ENCODE peak calls at places on chromosomes 2 and 18, in eight cellular contexts. One of them, this sample, is unnamed.

GRCh38 chr18:11749305-11749704 is 60.2 kb downstream of the GNAL start:
- DNase-seq in AG09309: no peak
- DNase-seq in GM12865: no peak
- DNase-seq in mucosa of descending colon: no peak
- DNase-seq in thoracic aorta: no peak
- DNase-seq in astrocyte of the spinal cord: no peak
- DNase-seq in sigmoid colon: no peak
- DNase-seq in Panc1: no peak
- DNase-seq in this sample: no peak

GRCh38 chr2:79453918-79454317 is 58.9 kb upstream of the CTNNA2 start:
- DNase-seq in Panc1: no peak
- DNase-seq in AG09309: no peak
- DNase-seq in mucosa of descending colon: no peak
- DNase-seq in sigmoid colon: no peak
- DNase-seq in astrocyte of the spinal cord: no peak
- DNase-seq in thoracic aorta: no peak
- DNase-seq in GM12865: no peak
- DNase-seq in this sample: peak; percentile 9

GRCh38 chr2:42513252-42513918 is 19.6 kb upstream of the KCNG3 start:
- DNase-seq in thoracic aorta: no peak
- DNase-seq in AG09309: peak; percentile 18
- DNase-seq in astrocyte of the spinal cord: peak; percentile 33
- DNase-seq in sigmoid colon: no peak
- DNase-seq in GM12865: peak; percentile 56
- DNase-seq in mucosa of descending colon: peak; percentile 80
- DNase-seq in Panc1: no peak
- DNase-seq in this sample: peak; percentile 16

GRCh38 chr2:196169521-196169920 is 1.9 kb downstream of the STK17B start:
- DNase-seq in thoracic aorta: no peak
- DNase-seq in sigmoid colon: no peak
- DNase-seq in astrocyte of the spinal cord: peak; percentile 47
- DNase-seq in mucosa of descending colon: no peak
- DNase-seq in Panc1: no peak
- DNase-seq in GM12865: no peak
- DNase-seq in AG09309: no peak
- DNase-seq in this sample: no peak

GRCh38 chr2:42102606-42103450 is 55.0 kb downstream of the PKDCC start:
- DNase-seq in thoracic aorta: no peak
- DNase-seq in astrocyte of the spinal cord: peak; percentile 80
- DNase-seq in sigmoid colon: peak; percentile 81
- DNase-seq in AG09309: no peak
- DNase-seq in GM12865: peak; percentile 71
- DNase-seq in Panc1: no peak
- DNase-seq in mucosa of descending colon: peak; percentile 49
- DNase-seq in this sample: no peak

GRCh38 chr2:96154506-96155380 is 9.5 kb upstream of the DUSP2 start:
- DNase-seq in astrocyte of the spinal cord: no peak
- DNase-seq in thoracic aorta: no peak
- DNase-seq in Panc1: no peak
- DNase-seq in sigmoid colon: peak; percentile 50
- DNase-seq in AG09309: no peak
- DNase-seq in GM12865: no peak
- DNase-seq in mucosa of descending colon: no peak
- DNase-seq in this sample: no peak

GRCh38 chr2:14524041-14524802 is 108.3 kb upstream of the LRATD1 start:
- DNase-seq in mucosa of descending colon: no peak
- DNase-seq in astrocyte of the spinal cord: peak; percentile 74
- DNase-seq in sigmoid colon: no peak
- DNase-seq in AG09309: peak; percentile 43
- DNase-seq in GM12865: no peak
- DNase-seq in Panc1: no peak
- DNase-seq in thoracic aorta: no peak
- DNase-seq in this sample: peak; percentile 64

GRCh38 chr2:143706297-143706696 is 577.1 kb downstream of the ARHGAP15 start:
- DNase-seq in astrocyte of the spinal cord: no peak
- DNase-seq in GM12865: no peak
- DNase-seq in thoracic aorta: no peak
- DNase-seq in Panc1: no peak
- DNase-seq in sigmoid colon: no peak
- DNase-seq in AG09309: no peak
- DNase-seq in mucosa of descending colon: no peak
- DNase-seq in this sample: no peak

GRCh38 chr2:163592954-163593622 is 142.7 kb downstream of the FIGN start:
- DNase-seq in sigmoid colon: no peak
- DNase-seq in mucosa of descending colon: no peak
- DNase-seq in GM12865: no peak
- DNase-seq in thoracic aorta: no peak
- DNase-seq in AG09309: no peak
- DNase-seq in Panc1: no peak
- DNase-seq in astrocyte of the spinal cord: no peak
- DNase-seq in this sample: no peak

GRCh38 chr18:62658028-62658427 is 57.3 kb upstream of the PHLPP1 start:
- DNase-seq in astrocyte of the spinal cord: no peak
- DNase-seq in GM12865: no peak
- DNase-seq in AG09309: no peak
- DNase-seq in Panc1: no peak
- DNase-seq in mucosa of descending colon: no peak
- DNase-seq in thoracic aorta: no peak
- DNase-seq in sigmoid colon: no peak
- DNase-seq in this sample: no peak

GRCh38 chr18:62655520-62656219 is 59.7 kb upstream of the PHLPP1 start:
- DNase-seq in mucosa of descending colon: no peak
- DNase-seq in GM12865: no peak
- DNase-seq in thoracic aorta: no peak
- DNase-seq in sigmoid colon: no peak
- DNase-seq in astrocyte of the spinal cord: no peak
- DNase-seq in AG09309: no peak
- DNase-seq in Panc1: no peak
- DNase-seq in this sample: no peak

GRCh38 chr18:62660741-62661140 is 54.6 kb upstream of the PHLPP1 start:
- DNase-seq in AG09309: no peak
- DNase-seq in mucosa of descending colon: no peak
- DNase-seq in GM12865: no peak
- DNase-seq in sigmoid colon: no peak
- DNase-seq in Panc1: no peak
- DNase-seq in thoracic aorta: no peak
- DNase-seq in astrocyte of the spinal cord: no peak
- DNase-seq in this sample: peak; percentile 6

GRCh38 chr18:62662799-62663173 is 52.6 kb upstream of the PHLPP1 start:
- DNase-seq in thoracic aorta: no peak
- DNase-seq in Panc1: no peak
- DNase-seq in astrocyte of the spinal cord: no peak
- DNase-seq in mucosa of descending colon: no peak
- DNase-seq in sigmoid colon: no peak
- DNase-seq in AG09309: no peak
- DNase-seq in GM12865: no peak
- DNase-seq in this sample: no peak

DNA sequence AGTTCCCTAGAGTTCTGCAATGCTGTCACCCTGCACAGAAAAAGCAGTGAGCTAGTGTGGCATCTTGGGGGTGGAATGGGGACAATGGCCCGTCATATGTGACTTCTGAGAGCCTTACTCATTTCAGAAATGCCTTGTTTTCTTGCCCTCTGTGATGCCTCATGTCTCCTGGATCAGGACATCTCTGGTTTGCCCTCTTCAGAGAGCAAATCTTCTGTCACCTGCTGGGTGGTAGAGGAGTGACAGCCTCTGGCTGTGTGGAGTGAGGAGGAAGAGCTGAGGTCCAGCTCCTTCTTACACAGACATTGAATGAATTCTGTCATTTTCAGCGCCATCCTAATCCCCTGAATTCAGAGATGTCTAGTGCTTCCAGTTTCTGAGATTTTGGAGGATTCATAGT is 55.6 kb upstream of the PHLPP1 start:
- DNase-seq in sigmoid colon: no peak
- DNase-seq in astrocyte of the spinal cord: no peak
- DNase-seq in AG09309: no peak
- DNase-seq in thoracic aorta: no peak
- DNase-seq in mucosa of descending colon: no peak
- DNase-seq in Panc1: no peak
- DNase-seq in GM12865: peak; percentile 29
- DNase-seq in this sample: no peak
- TF ChIP-seq CTCF in sigmoid colon: no peak
- TF ChIP-seq CTCF in astrocyte of the spinal cord: no peak
- TF ChIP-seq CTCF in AG09309: no peak
- TF ChIP-seq CTCF in thoracic aorta: no peak
- TF ChIP-seq CTCF in mucosa of descending colon: no peak
- TF ChIP-seq CTCF in Panc1: no peak
- TF ChIP-seq CTCF in GM12865: peak; percentile 12
- TF ChIP-seq CTCF in this sample: no peak

GRCh38 chr2:136715146-136715545 is 50.2 kb upstream of the THSD7B start:
- DNase-seq in mucosa of descending colon: no peak
- DNase-seq in GM12865: no peak
- DNase-seq in thoracic aorta: no peak
- DNase-seq in AG09309: no peak
- DNase-seq in Panc1: no peak
- DNase-seq in sigmoid colon: no peak
- DNase-seq in astrocyte of the spinal cord: no peak
- DNase-seq in this sample: no peak
- TF ChIP-seq CTCF in mucosa of descending colon: no peak
- TF ChIP-seq CTCF in GM12865: no peak
- TF ChIP-seq CTCF in thoracic aorta: no peak
- TF ChIP-seq CTCF in AG09309: no peak
- TF ChIP-seq CTCF in Panc1: no peak
- TF ChIP-seq CTCF in sigmoid colon: no peak
- TF ChIP-seq CTCF in astrocyte of the spinal cord: no peak
- TF ChIP-seq CTCF in this sample: no peak

DNA sequence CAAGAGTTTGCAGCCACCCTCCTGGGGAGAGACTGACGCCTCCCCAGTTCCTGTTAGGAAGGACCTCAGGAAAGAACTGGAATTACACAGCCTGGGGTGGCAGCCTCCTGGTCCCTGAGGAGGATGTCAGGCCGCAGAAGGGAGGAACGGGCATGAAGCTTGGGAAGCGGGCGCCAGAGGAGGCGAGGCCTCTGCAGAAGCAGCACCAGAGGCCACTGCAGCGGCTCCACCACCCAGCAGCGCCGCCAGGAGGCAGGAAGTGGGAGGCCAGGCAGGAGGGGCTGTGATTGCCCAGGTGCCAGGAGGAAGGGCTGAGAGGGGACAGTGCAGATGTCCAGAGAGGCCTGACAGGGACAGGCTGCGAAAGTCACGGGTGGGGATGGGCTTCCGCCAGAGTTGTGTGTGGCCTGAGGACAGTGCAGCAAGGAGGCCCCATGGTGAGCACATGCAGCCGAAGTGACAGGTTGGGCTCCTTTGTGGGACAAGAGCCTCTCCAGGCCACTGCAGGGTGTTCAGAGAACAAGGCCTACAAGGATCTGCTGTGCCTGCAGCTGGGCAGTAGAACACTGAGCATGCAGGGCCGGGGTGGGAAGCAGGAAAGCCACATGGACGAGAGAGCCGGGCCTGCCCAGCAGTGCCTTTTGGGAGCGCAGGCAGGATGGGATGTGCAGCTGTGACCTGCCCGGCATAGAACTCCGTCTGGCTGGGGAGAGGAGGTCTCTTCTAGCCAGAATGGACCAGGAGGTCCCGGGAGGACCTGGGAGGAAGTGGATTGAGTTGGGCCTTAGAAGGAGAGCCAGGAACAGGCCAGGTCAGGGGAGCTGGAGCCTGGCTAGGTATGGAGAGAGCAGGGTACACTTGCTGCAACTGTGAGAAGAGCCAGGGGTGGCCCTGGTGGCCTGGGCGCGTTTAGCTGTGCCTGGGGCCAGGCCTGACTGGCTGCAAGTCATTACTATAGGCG is 39.1 kb upstream of the ALPP start:
- DNase-seq in thoracic aorta: no peak
- DNase-seq in GM12865: no peak
- DNase-seq in AG09309: no peak
- DNase-seq in Panc1: no peak
- DNase-seq in mucosa of descending colon: no peak
- DNase-seq in sigmoid colon: peak; percentile 56
- DNase-seq in astrocyte of the spinal cord: no peak
- DNase-seq in this sample: no peak
- TF ChIP-seq CTCF in thoracic aorta: no peak
- TF ChIP-seq CTCF in GM12865: no peak
- TF ChIP-seq CTCF in AG09309: peak; percentile 32
- TF ChIP-seq CTCF in Panc1: no peak
- TF ChIP-seq CTCF in mucosa of descending colon: no peak
- TF ChIP-seq CTCF in sigmoid colon: no peak
- TF ChIP-seq CTCF in astrocyte of the spinal cord: peak; percentile 37
- TF ChIP-seq CTCF in this sample: peak; percentile 8

GRCh38 chr2:86025229-86025820 is 80.4 kb downstream of the POLR1A start:
- DNase-seq in mucosa of descending colon: no peak
- DNase-seq in thoracic aorta: no peak
- DNase-seq in sigmoid colon: no peak
- DNase-seq in Panc1: no peak
- DNase-seq in AG09309: no peak
- DNase-seq in GM12865: no peak
- DNase-seq in astrocyte of the spinal cord: no peak
- DNase-seq in this sample: no peak
- TF ChIP-seq CTCF in mucosa of descending colon: no peak
- TF ChIP-seq CTCF in thoracic aorta: no peak
- TF ChIP-seq CTCF in sigmoid colon: no peak
- TF ChIP-seq CTCF in Panc1: no peak
- TF ChIP-seq CTCF in AG09309: peak; percentile 15
- TF ChIP-seq CTCF in GM12865: no peak
- TF ChIP-seq CTCF in astrocyte of the spinal cord: peak; percentile 21
- TF ChIP-seq CTCF in this sample: no peak

GRCh38 chr2:105127288-105127915 is 89.5 kb downstream of the MRPS9 start:
- DNase-seq in AG09309: no peak
- DNase-seq in GM12865: no peak
- DNase-seq in astrocyte of the spinal cord: no peak
- DNase-seq in thoracic aorta: no peak
- DNase-seq in Panc1: no peak
- DNase-seq in mucosa of descending colon: no peak
- DNase-seq in sigmoid colon: no peak
- DNase-seq in this sample: no peak

GRCh38 chr2:105126353-105126752 is 88.5 kb downstream of the MRPS9 start:
- DNase-seq in mucosa of descending colon: no peak
- DNase-seq in sigmoid colon: no peak
- DNase-seq in Panc1: no peak
- DNase-seq in AG09309: no peak
- DNase-seq in astrocyte of the spinal cord: no peak
- DNase-seq in thoracic aorta: no peak
- DNase-seq in GM12865: no peak
- DNase-seq in this sample: no peak

GRCh38 chr2:105121417-105121816 is 83.5 kb downstream of the MRPS9 start:
- DNase-seq in mucosa of descending colon: no peak
- DNase-seq in Panc1: no peak
- DNase-seq in GM12865: no peak
- DNase-seq in sigmoid colon: no peak
- DNase-seq in AG09309: no peak
- DNase-seq in astrocyte of the spinal cord: no peak
- DNase-seq in thoracic aorta: no peak
- DNase-seq in this sample: no peak

GRCh38 chr2:105125920-105126319 is 88.1 kb downstream of the MRPS9 start:
- DNase-seq in mucosa of descending colon: no peak
- DNase-seq in astrocyte of the spinal cord: no peak
- DNase-seq in thoracic aorta: no peak
- DNase-seq in AG09309: no peak
- DNase-seq in GM12865: no peak
- DNase-seq in Panc1: no peak
- DNase-seq in sigmoid colon: no peak
- DNase-seq in this sample: no peak

GRCh38 chr2:105125428-105125827 is 87.6 kb downstream of the MRPS9 start:
- DNase-seq in mucosa of descending colon: no peak
- DNase-seq in AG09309: no peak
- DNase-seq in astrocyte of the spinal cord: no peak
- DNase-seq in Panc1: no peak
- DNase-seq in sigmoid colon: no peak
- DNase-seq in GM12865: no peak
- DNase-seq in thoracic aorta: no peak
- DNase-seq in this sample: no peak
- TF ChIP-seq CTCF in mucosa of descending colon: no peak
- TF ChIP-seq CTCF in AG09309: peak; percentile 11
- TF ChIP-seq CTCF in astrocyte of the spinal cord: peak; percentile 29
- TF ChIP-seq CTCF in Panc1: peak; percentile 26
- TF ChIP-seq CTCF in sigmoid colon: no peak
- TF ChIP-seq CTCF in GM12865: no peak
- TF ChIP-seq CTCF in thoracic aorta: no peak
- TF ChIP-seq CTCF in this sample: peak; percentile 3

This sample was measured in astrocyte of the cerebellum.